ENCODE peak calls at places on chromosome 3, in four cellular contexts. C is HT1080, K is GM04504, H is mammary epithelial cell. R is an unnamed sample.

GRCh38 chr3:57029383-57029782 is 31.1 kb upstream of the SPATA12 start:
- DNase-seq in C (no peak), K (no peak), H (no peak), R (no peak)

GRCh38 chr3:127820221-127820870 is 2.0 kb downstream of the MGLL start:
- DNase-seq in C (no peak), K (no peak), H (no peak), R (no peak)

GRCh38 chr3:42300013-42300412 is 34.0 kb upstream of the CCK start:
- DNase-seq in C (peak; percentile 18), K (peak; percentile 5), H (peak; percentile 39), R (no peak)

GRCh38 chr3:175082631-175083030 is 223.5 kb downstream of the NAALADL2 start:
- DNase-seq in C (no peak), K (no peak), H (no peak), R (no peak)

GRCh38 chr3:196340466-196340865 is 2.3 kb upstream of the TM4SF19 start:
- DNase-seq in C (no peak), K (no peak), H (no peak), R (no peak)

GRCh38 chr3:23396746-23397145 is 193.6 kb downstream of the UBE2E2 start:
- DNase-seq in C (peak; percentile 16), K (no peak), H (peak; percentile 68), R (peak; percentile 9)

GRCh38 chr3:3015472-3016089 is 94.6 kb downstream of the IL5RA start:
- DNase-seq in C (peak; percentile 52), K (no peak), H (peak; percentile 4), R (peak; percentile 46)

GRCh38 chr3:57281710-57282109 is 10.8 kb downstream of the ASB14 start:
- DNase-seq in C (peak; percentile 69), K (no peak), H (peak; percentile 31), R (no peak)

GRCh38 chr3:65114041-65114440 is 426.2 kb upstream of the ADAMTS9 start:
- DNase-seq in C (no peak), K (no peak), H (no peak), R (no peak)

GRCh38 chr3:139978966-139979365 is 44.0 kb downstream of the CLSTN2 start:
- DNase-seq in C (no peak), K (no peak), H (no peak), R (no peak)

GRCh38 chr3:118501152-118501551 is 533.5 kb downstream of the IGSF11 start:
- DNase-seq in C (peak; percentile 82), K (no peak), H (peak; percentile 20), R (no peak)

GRCh38 chr3:146313411-146314111 is 62.7 kb upstream of the PLSCR4 start:
- DNase-seq in C (peak; percentile 83), K (peak; percentile 46), H (peak; percentile 58), R (no peak)

GRCh38 chr3:118990818-118991560 is 43.7 kb downstream of the IGSF11 start:
- DNase-seq in C (no peak), K (no peak), H (no peak), R (no peak)

GRCh38 chr3:30611613-30612421 is 5.4 kb downstream of the TGFBR2 start:
- DNase-seq in C (peak; percentile 77), K (no peak), H (peak; percentile 74), R (no peak)

GRCh38 chr3:100209948-100210776 is 50.6 kb upstream of the TBC1D23 start:
- DNase-seq in C (no peak), K (no peak), H (no peak), R (no peak)

GRCh38 chr3:152038491-152038890 is 165.0 kb downstream of the SUCNR1 start:
- DNase-seq in C (no peak), K (no peak), H (no peak), R (no peak)

GRCh38 chr3:161395613-161396012 is 24.3 kb upstream of the SPTSSB start:
- DNase-seq in C (no peak), K (no peak), H (peak; percentile 21), R (no peak)

GRCh38 chr3:63967675-63968611 is 55.4 kb downstream of the PSMD6 start:
- DNase-seq in C (peak; percentile 44), K (no peak), H (peak; percentile 23), R (no peak)

GRCh38 chr3:39705351-39705900 is 104.0 kb upstream of the MYRIP start:
- DNase-seq in C (peak; percentile 48), K (no peak), H (no peak), R (no peak)

GRCh38 chr3:77795013-77795412 is 755.1 kb downstream of the ROBO2 start:
- DNase-seq in C (no peak), K (no peak), H (no peak), R (no peak)

GRCh38 chr3:56748663-56749231 is 53.0 kb downstream of the ARHGEF3 start:
- DNase-seq in C (no peak), K (no peak), H (no peak), R (no peak)

GRCh38 chr3:171994646-171995441 is 44.5 kb upstream of the FNDC3B start:
- DNase-seq in C (peak; percentile 59), K (peak; percentile 80), H (peak; percentile 76), R (no peak)

GRCh38 chr3:157920804-157921203 is 185.4 kb downstream of the SHOX2 start:
- DNase-seq in C (no peak), K (no peak), H (no peak), R (peak; percentile 3)

GRCh38 chr3:69137006-69137405 is 14.6 kb upstream of the LMOD3 start:
- DNase-seq in C (no peak), K (no peak), H (no peak), R (no peak)

GRCh38 chr3:16448691-16449090 is 64.8 kb downstream of the RFTN1 start:
- DNase-seq in C (peak; percentile 94), K (peak; percentile 91), H (peak; percentile 90), R (no peak)

GRCh38 chr3:183553263-183554026 is 2.1 kb downstream of the KLHL6 start:
- DNase-seq in C (no peak), K (no peak), H (no peak), R (no peak)

GRCh38 chr3:106826861-106827311 is 550.4 kb upstream of the CCDC54 start:
- DNase-seq in C (no peak), K (no peak), H (no peak), R (no peak)

GRCh38 chr3:5195605-5196004 is 8.1 kb downstream of the EDEM1 start:
- DNase-seq in C (peak; percentile 74), K (no peak), H (peak; percentile 74), R (no peak)

GRCh38 chr3:100556656-100557310 is 52.6 kb upstream of the ADGRG7 start:
- DNase-seq in C (peak; percentile 68), K (no peak), H (peak; percentile 64), R (no peak)

GRCh38 chr3:15276028-15276717 is 56.2 kb downstream of the SH3BP5 start:
- DNase-seq in C (peak; percentile 75), K (no peak), H (no peak), R (no peak)

GRCh38 chr3:127632441-127632840 is 3.5 kb downstream of the PODXL2 start:
- DNase-seq in C (no peak), K (no peak), H (no peak), R (no peak)

GRCh38 chr3:73605388-73605787 is 19.4 kb downstream of the PDZRN3 start:
- DNase-seq in C (no peak), K (peak; percentile 67), H (peak; percentile 32), R (no peak)

GRCh38 chr3:152267319-152267689 is 1.4 kb upstream of the MBNL1 start:
- DNase-seq in C (no peak), K (no peak), H (no peak), R (no peak)

R was measured in NCI-H2227 treated with DMSO at 0.1 percent for 48 hours.